ENCODE peak calls at places on chromosomes 16 and 17, in seven cellular contexts. K, L, X, P, N, F and Q are unnamed samples.

GRCh38 chr17:27868565-27868964 is 24.6 kb downstream of the LYRM9 start:
- DNase-seq in K (no peak), P (no peak), L (no peak), F (no peak), N (no peak), X (no peak), Q (no peak)

GRCh38 chr17:76529643-76530488 is 7.6 kb downstream of the CYGB start:
- DNase-seq in K (no peak), N (peak; percentile 57), X (no peak), P (peak; percentile 97), F (no peak), L (no peak), Q (peak; percentile 70)

GRCh38 chr16:77212736-77213541 is 13.7 kb downstream of the SYCE1L start:
- DNase-seq in F (peak; percentile 45), X (peak; percentile 64), K (peak; percentile 73), P (peak; percentile 52), N (peak; percentile 92), L (peak; percentile 85), Q (no peak)

GRCh38 chr17:15648384-15648783 is 28.9 kb upstream of the FBXW10B start:
- DNase-seq in F (no peak), P (peak; percentile 44), N (no peak), K (no peak), L (no peak), X (no peak), Q (no peak)

GRCh38 chr17:74446551-74447500 is 14.9 kb downstream of the GPRC5C start:
- DNase-seq in K (no peak), L (no peak), N (no peak), P (no peak), F (no peak), X (no peak), Q (no peak)

GRCh38 chr17:16944334-16945140 is 27.4 kb downstream of the TNFRSF13B start:
- DNase-seq in K (no peak), L (peak; percentile 28), N (peak; percentile 23), P (no peak), F (no peak), X (no peak), Q (no peak)

GRCh38 chr16:72995151-72995881 is 52.6 kb downstream of the ZFHX3 start:
- DNase-seq in K (peak; percentile 69), N (peak; percentile 87), L (peak; percentile 68), X (peak; percentile 47), F (no peak), P (peak; percentile 10), Q (no peak)

GRCh38 chr16:11742536-11743307 is at the start of gene TXNDC11:
- DNase-seq in P (peak; percentile 97), K (peak; percentile 98), N (peak; percentile 99), X (peak; percentile 97), F (peak; percentile 99), L (peak; percentile 97), Q (peak; percentile 96)

GRCh38 chr17:29744121-29744520 is 121.4 kb upstream of the CORO6 start:
- DNase-seq in F (no peak), K (no peak), X (no peak), P (no peak), L (no peak), N (no peak), Q (no peak)

GRCh38 chr17:10102817-10103216 is 95.6 kb downstream of the GAS7 start:
- DNase-seq in L (no peak), N (no peak), F (peak; percentile 65), P (no peak), K (peak; percentile 52), X (no peak), Q (no peak)

GRCh38 chr16:67530013-67530939 is 1.6 kb downstream of the RIPOR1 start:
- DNase-seq in L (no peak), X (no peak), F (peak; percentile 65), K (no peak), P (peak; percentile 87), N (peak; percentile 69), Q (peak; percentile 76)

GRCh38 chr17:31499771-31500554 is 108.5 kb downstream of the RAB11FIP4 start:
- DNase-seq in X (no peak), F (peak; percentile 55), N (peak; percentile 58), P (no peak), L (peak; percentile 62), K (peak; percentile 55), Q (peak; percentile 22)

GRCh38 chr17:34291721-34292348 is 6.3 kb downstream of the CCL11 start:
- DNase-seq in X (no peak), P (no peak), N (no peak), F (peak; percentile 52), L (no peak), K (no peak), Q (no peak)

GRCh38 chr17:61468263-61468907 is 16.2 kb downstream of the TBX4 start:
- DNase-seq in N (no peak), F (no peak), K (no peak), P (peak; percentile 52), X (no peak), L (no peak), Q (peak; percentile 79)

GRCh38 chr16:21023509-21024202 is 123.1 kb downstream of the LYRM1 start:
- DNase-seq in P (no peak), L (no peak), F (no peak), K (peak; percentile 6), N (no peak), X (no peak), Q (no peak)

GRCh38 chr16:66930189-66930588 is 4.0 kb downstream of the CIAO2B start:
- DNase-seq in X (no peak), L (no peak), K (no peak), F (peak; percentile 65), N (no peak), P (peak; percentile 63), Q (peak; percentile 85)

GRCh38 chr17:50841277-50841948 is 6.0 kb downstream of the WFIKKN2 start:
- DNase-seq in F (no peak), N (no peak), X (no peak), L (peak; percentile 28), K (no peak), P (no peak), Q (no peak)

GRCh38 chr17:36443777-36444176 is 42.7 kb upstream of the ZNHIT3 start:
- DNase-seq in N (no peak), L (no peak), F (no peak), X (no peak), P (no peak), K (no peak), Q (no peak)

GRCh38 chr16:89044394-89045180 is 49.1 kb upstream of the ACSF3 start:
- DNase-seq in L (no peak), P (no peak), N (no peak), X (no peak), F (no peak), K (no peak), Q (no peak)

GRCh38 chr16:89041571-89042481 is 51.8 kb upstream of the ACSF3 start:
- DNase-seq in N (no peak), F (no peak), L (no peak), K (no peak), P (no peak), X (no peak), Q (no peak)

GRCh38 chr16:89043636-89044393 is 49.8 kb upstream of the ACSF3 start:
- DNase-seq in X (no peak), L (no peak), F (no peak), K (no peak), P (no peak), N (no peak), Q (no peak)

GRCh38 chr16:89040861-89041570 is 52.6 kb upstream of the ACSF3 start:
- DNase-seq in L (no peak), X (no peak), N (no peak), P (no peak), K (no peak), F (no peak), Q (no peak)

GRCh38 chr16:89042711-89043551 is 50.7 kb upstream of the ACSF3 start:
- DNase-seq in F (no peak), K (no peak), N (no peak), X (no peak), L (no peak), P (no peak), Q (no peak)
- H4K8ac ChIP-seq in F (no peak overlapping the region), K (no peak overlapping the region), N (peak overlapping the region; percentile 25), X (no peak overlapping the region), L (no peak overlapping the region), P (no peak overlapping the region), Q (no peak overlapping the region)

GRCh38 chr17:81390029-81390428 is 5.2 kb upstream of the BAHCC1 start:
- DNase-seq in K (peak; percentile 28), F (no peak), P (no peak), X (no peak), L (no peak), N (no peak), Q (no peak)
- H3K9ac ChIP-seq in K (peak overlapping the region; percentile 42), F (no peak overlapping the region), P (peak overlapping the region; percentile 95), X (peak overlapping the region; percentile 40), L (no peak overlapping the region), N (no peak overlapping the region), Q (no peak overlapping the region)

GRCh38 chr16:2449118-2449517 is 10.8 kb upstream of the TEDC2 start:
- DNase-seq in X (no peak), P (no peak), L (no peak), F (peak; percentile 51), K (no peak), N (no peak), Q (no peak)
- H4K8ac ChIP-seq in X (no peak overlapping the region), P (no peak overlapping the region), L (no peak overlapping the region), F (no peak overlapping the region), K (no peak overlapping the region), N (no peak overlapping the region), Q (no peak overlapping the region)

GRCh38 chr17:82864721-82865240 is 25.0 kb upstream of the ZNF750 start:
- DNase-seq in F (no peak), P (no peak), X (no peak), L (no peak), K (no peak), N (no peak), Q (no peak)

GRCh38 chr17:82862191-82862590 is 22.4 kb upstream of the ZNF750 start:
- DNase-seq in K (no peak), L (no peak), F (no peak), P (no peak), X (no peak), N (no peak), Q (no peak)

GRCh38 chr17:82863941-82864720 is 24.3 kb upstream of the ZNF750 start:
- DNase-seq in N (no peak), X (no peak), F (no peak), K (peak; percentile 33), L (no peak), P (peak; percentile 95), Q (peak; percentile 91)

GRCh38 chr17:82862758-82863645 is 23.2 kb upstream of the ZNF750 start:
- DNase-seq in P (no peak), K (no peak), F (no peak), L (no peak), N (no peak), X (no peak), Q (no peak)

GRCh38 chr17:82863646-82863940 is 23.8 kb upstream of the ZNF750 start:
- DNase-seq in K (no peak), P (no peak), X (no peak), F (no peak), L (no peak), N (no peak), Q (no peak)
- H3K9ac ChIP-seq in K (no peak overlapping the region), P (no peak overlapping the region), X (no peak overlapping the region), F (no peak overlapping the region), L (no peak overlapping the region), N (no peak overlapping the region), Q (no peak overlapping the region)